ENCODE peak calls at places on chromosome 7, in eight cellular contexts. D, P, Z, Q, X, G, C and Y are unnamed samples.

GRCh38 chr7:22445140-22445722 is 54.8 kb downstream of the STEAP1B start:
- DNase-seq in D (peak; percentile 66), P (peak; percentile 61), Z (peak; percentile 31), Q (peak; percentile 70), X (no peak), G (no peak), C (peak; percentile 83), Y (no peak)

GRCh38 chr7:104943502-104944343 is 70.3 kb upstream of the KMT2E start:
- DNase-seq in D (peak; percentile 82), P (no peak), Z (peak; percentile 71), Q (peak; percentile 92), X (peak; percentile 73), G (no peak), C (peak; percentile 92), Y (peak; percentile 68)

GRCh38 chr7:24826662-24827020 is 69.4 kb upstream of the GSDME start:
- DNase-seq in D (no peak), P (no peak), Z (peak; percentile 56), Q (no peak), X (no peak), G (no peak), C (no peak), Y (no peak)

GRCh38 chr7:127158659-127159058 is 94.1 kb downstream of the GRM8 start:
- DNase-seq in D (no peak), P (no peak), Z (no peak), Q (no peak), X (no peak), G (no peak), C (no peak), Y (no peak)

GRCh38 chr7:159139639-159140038 is 5.0 kb downstream of the VIPR2 start:
- DNase-seq in D (no peak), P (no peak), Z (no peak), Q (no peak), X (no peak), G (no peak), C (no peak), Y (no peak)

GRCh38 chr7:101677421-101678137 is 48.5 kb upstream of the MYL10 start:
- DNase-seq in D (no peak), P (no peak), Z (peak; percentile 17), Q (no peak), X (no peak), G (no peak), C (no peak), Y (no peak)

GRCh38 chr7:130865408-130866236 is 131.6 kb upstream of the KLF14 start:
- DNase-seq in D (no peak), P (peak; percentile 77), Z (no peak), Q (no peak), X (peak; percentile 58), G (no peak), C (no peak), Y (no peak)

GRCh38 chr7:121084748-121085336 is 96.3 kb downstream of the CPED1 start:
- DNase-seq in D (no peak), P (no peak), Z (peak; percentile 91), Q (no peak), X (no peak), G (peak; percentile 90), C (no peak), Y (no peak)

GRCh38 chr7:111112439-111112838 is 21.5 kb downstream of the LRRN3 start:
- DNase-seq in D (no peak), P (no peak), Z (no peak), Q (no peak), X (no peak), G (no peak), C (no peak), Y (no peak)

GRCh38 chr7:99459087-99459486 is 6.9 kb downstream of the ATP5MF start:
- DNase-seq in D (no peak), P (peak; percentile 79), Z (no peak), Q (no peak), X (no peak), G (no peak), C (no peak), Y (no peak)

GRCh38 chr7:116786791-116787443 is 75.5 kb upstream of the CAPZA2 start:
- DNase-seq in D (peak; percentile 29), P (peak; percentile 67), Z (peak; percentile 55), Q (no peak), X (no peak), G (no peak), C (no peak), Y (no peak)

GRCh38 chr7:121954803-121955202 is 81.8 kb downstream of the PTPRZ1 start:
- DNase-seq in D (no peak), P (no peak), Z (peak; percentile 83), Q (no peak), X (no peak), G (peak; percentile 32), C (no peak), Y (no peak)

GRCh38 chr7:12431886-12432285 is 28.2 kb upstream of the VWDE start:
- DNase-seq in D (no peak), P (peak; percentile 83), Z (peak; percentile 54), Q (no peak), X (peak; percentile 37), G (no peak), C (no peak), Y (no peak)

GRCh38 chr7:149753370-149754233 is 19.8 kb downstream of the ZNF467 start:
- DNase-seq in D (peak; percentile 46), P (peak; percentile 91), Z (peak; percentile 20), Q (no peak), X (peak; percentile 72), G (no peak), C (peak; percentile 33), Y (no peak)

GRCh38 chr7:117666019-117666418 is 186.2 kb downstream of the CFTR start:
- DNase-seq in D (no peak), P (no peak), Z (peak; percentile 69), Q (no peak), X (no peak), G (no peak), C (no peak), Y (peak; percentile 68)

GRCh38 chr7:76368190-76368589 is 9.4 kb upstream of the YWHAG start:
- DNase-seq in D (no peak), P (no peak), Z (no peak), Q (no peak), X (no peak), G (no peak), C (no peak), Y (no peak)

GRCh38 chr7:127690806-127691205 is 38.8 kb downstream of the SND1 start:
- DNase-seq in D (no peak), P (no peak), Z (no peak), Q (no peak), X (no peak), G (no peak), C (no peak), Y (no peak)

GRCh38 chr7:158025651-158026600 is 561.7 kb downstream of the PTPRN2 start:
- DNase-seq in D (no peak), P (peak; percentile 25), Z (no peak), Q (peak; percentile 25), X (no peak), G (no peak), C (no peak), Y (no peak)

GRCh38 chr7:158023563-158024350 is 563.9 kb downstream of the PTPRN2 start:
- DNase-seq in D (no peak), P (peak; percentile 41), Z (no peak), Q (peak; percentile 33), X (no peak), G (no peak), C (no peak), Y (no peak)

GRCh38 chr7:158023157-158023556 is 564.5 kb downstream of the PTPRN2 start:
- DNase-seq in D (no peak), P (peak; percentile 13), Z (no peak), Q (peak; percentile 6), X (no peak), G (no peak), C (no peak), Y (no peak)

GRCh38 chr7:158024351-158024715 is 563.3 kb downstream of the PTPRN2 start:
- DNase-seq in D (no peak), P (peak; percentile 21), Z (no peak), Q (no peak), X (no peak), G (no peak), C (no peak), Y (no peak)

DNA sequence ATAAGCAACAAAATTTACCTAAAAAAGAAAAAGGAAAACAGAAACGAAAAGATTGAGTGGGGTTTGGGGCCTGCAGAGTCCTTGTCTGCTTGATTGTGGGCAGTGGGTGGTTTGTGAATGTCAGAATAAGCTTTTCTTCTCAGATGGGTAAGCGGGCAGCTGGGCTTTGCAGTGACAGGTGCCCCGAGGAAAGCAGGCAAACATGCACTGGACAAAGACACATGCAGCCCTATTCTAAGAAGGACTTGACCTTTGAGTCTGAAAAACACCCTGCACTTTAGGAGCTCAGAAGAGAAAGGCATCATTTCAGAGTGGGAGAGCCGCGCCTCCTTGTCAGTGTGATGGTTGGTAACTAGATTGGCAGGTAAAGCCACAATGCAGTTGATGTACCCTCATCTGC is 562.7 kb downstream of the PTPRN2 start:
- DNase-seq in D (no peak), P (peak; percentile 4), Z (no peak), Q (peak; percentile 10), X (no peak), G (no peak), C (no peak), Y (no peak)
- H3K4me3 ChIP-seq in D (no peak overlapping the region), P (no peak overlapping the region), Z (no peak overlapping the region), Q (no peak overlapping the region), X (no peak overlapping the region), G (no peak overlapping the region), C (no peak overlapping the region), Y (no peak overlapping the region)

GRCh38 chr7:28890137-28890536 is 68.0 kb downstream of the TRIL start:
- DNase-seq in D (no peak), P (peak; percentile 77), Z (no peak), Q (peak; percentile 62), X (no peak), G (no peak), C (peak; percentile 19), Y (no peak)
- H3K4me3 ChIP-seq in D (no peak overlapping the region), P (no peak overlapping the region), Z (no peak overlapping the region), Q (no peak overlapping the region), X (no peak overlapping the region), G (no peak overlapping the region), C (no peak overlapping the region), Y (no peak overlapping the region)

GRCh38 chr7:27116962-27117686 is 13.4 kb downstream of the HOXA4 start:
- DNase-seq in D (no peak), P (no peak), Z (no peak), Q (no peak), X (no peak), G (no peak), C (no peak), Y (no peak)
- H3K4me3 ChIP-seq in D (no peak overlapping the region), P (no peak overlapping the region), Z (peak overlapping the region; percentile 89), Q (peak overlapping the region; percentile 19), X (no peak overlapping the region), G (no peak overlapping the region), C (peak overlapping the region; percentile 43), Y (no peak overlapping the region)

GRCh38 chr7:94330474-94331027 is 64.1 kb upstream of the COL1A2 start:
- DNase-seq in D (no peak), P (no peak), Z (no peak), Q (no peak), X (no peak), G (no peak), C (no peak), Y (no peak)
- H3K4me3 ChIP-seq in D (no peak overlapping the region), P (no peak overlapping the region), Z (no peak overlapping the region), Q (no peak overlapping the region), X (no peak overlapping the region), G (no peak overlapping the region), C (no peak overlapping the region), Y (no peak overlapping the region)

GRCh38 chr7:112453505-112454171 is 3.4 kb downstream of the IFRD1 start:
- DNase-seq in D (no peak), P (no peak), Z (peak; percentile 33), Q (no peak), X (no peak), G (peak; percentile 53), C (no peak), Y (no peak)
- H3K4me3 ChIP-seq in D (no peak overlapping the region), P (peak overlapping the region; percentile 92), Z (no peak overlapping the region), Q (no peak overlapping the region), X (peak overlapping the region; percentile 30), G (no peak overlapping the region), C (no peak overlapping the region), Y (peak overlapping the region; percentile 99)